ENCODE peak calls at places on chromosomes 12 and 14, in nine cellular contexts. One of them, this sample, is unnamed. For H3K36me3, the result is how much of the 10 kb centered on the place peaks cover.

GRCh38 chr14:76497550-76498484 is 121.9 kb downstream of the ESRRB start:
- DNase-seq in NT2/D1: no peak
- DNase-seq in neuronal stem cell: no peak
- DNase-seq in IMR-90: no peak
- DNase-seq in mammary epithelial cell: no peak
- DNase-seq in neural progenitor cell: peak
- DNase-seq in endothelial cell of umbilical vein: no peak
- DNase-seq in GM23248: no peak
- DNase-seq in fibroblast of lung: no peak
- DNase-seq in this sample: no peak

GRCh38 chr12:102444093-102444492 is 36.3 kb downstream of the IGF1 start:
- DNase-seq in neural progenitor cell: no peak
- DNase-seq in GM23248: no peak
- DNase-seq in NT2/D1: no peak
- DNase-seq in neuronal stem cell: no peak
- DNase-seq in IMR-90: no peak
- DNase-seq in endothelial cell of umbilical vein: no peak
- DNase-seq in fibroblast of lung: no peak
- DNase-seq in mammary epithelial cell: no peak
- DNase-seq in this sample: no peak

GRCh38 chr14:77625360-77625759 is 8.9 kb upstream of the SPTLC2 start:
- DNase-seq in IMR-90: no peak
- DNase-seq in NT2/D1: no peak
- DNase-seq in neural progenitor cell: no peak
- DNase-seq in fibroblast of lung: no peak
- DNase-seq in mammary epithelial cell: no peak
- DNase-seq in neuronal stem cell: no peak
- DNase-seq in GM23248: no peak
- DNase-seq in endothelial cell of umbilical vein: no peak
- DNase-seq in this sample: no peak

GRCh38 chr12:121781751-121782615 is 11.5 kb downstream of the RHOF start:
- DNase-seq in GM23248: peak
- DNase-seq in IMR-90: peak
- DNase-seq in fibroblast of lung: no peak
- DNase-seq in neuronal stem cell: no peak
- DNase-seq in NT2/D1: no peak
- DNase-seq in neural progenitor cell: peak
- DNase-seq in mammary epithelial cell: no peak
- DNase-seq in endothelial cell of umbilical vein: no peak
- DNase-seq in this sample: peak

GRCh38 chr14:47509957-47510356 is 165.4 kb downstream of the MDGA2 start:
- DNase-seq in fibroblast of lung: no peak
- DNase-seq in IMR-90: no peak
- DNase-seq in neural progenitor cell: peak
- DNase-seq in endothelial cell of umbilical vein: no peak
- DNase-seq in neuronal stem cell: no peak
- DNase-seq in NT2/D1: no peak
- DNase-seq in mammary epithelial cell: no peak
- DNase-seq in GM23248: no peak
- DNase-seq in this sample: no peak

GRCh38 chr12:26823391-26823790 is 9.6 kb downstream of the ITPR2 start:
- DNase-seq in neuronal stem cell: no peak
- DNase-seq in fibroblast of lung: peak
- DNase-seq in NT2/D1: no peak
- DNase-seq in endothelial cell of umbilical vein: no peak
- DNase-seq in neural progenitor cell: no peak
- DNase-seq in GM23248: peak
- DNase-seq in mammary epithelial cell: peak
- DNase-seq in IMR-90: peak
- DNase-seq in this sample: no peak

GRCh38 chr14:105475916-105476845 is 1.6 kb downstream of the CRIP2 start:
- DNase-seq in GM23248: peak
- DNase-seq in endothelial cell of umbilical vein: peak
- DNase-seq in neural progenitor cell: peak
- DNase-seq in NT2/D1: no peak
- DNase-seq in IMR-90: peak
- DNase-seq in neuronal stem cell: no peak
- DNase-seq in fibroblast of lung: peak
- DNase-seq in mammary epithelial cell: peak
- DNase-seq in this sample: no peak

GRCh38 chr12:47808049-47808448 is 11.7 kb downstream of the HDAC7 start:
- DNase-seq in IMR-90: peak
- DNase-seq in neuronal stem cell: no peak
- DNase-seq in fibroblast of lung: peak
- DNase-seq in NT2/D1: no peak
- DNase-seq in endothelial cell of umbilical vein: peak
- DNase-seq in mammary epithelial cell: no peak
- DNase-seq in neural progenitor cell: no peak
- DNase-seq in GM23248: peak
- DNase-seq in this sample: peak

GRCh38 chr14:105499256-105500035 is 8.4 kb downstream of the TEDC1 start:
- DNase-seq in neuronal stem cell: no peak
- DNase-seq in IMR-90: no peak
- DNase-seq in GM23248: no peak
- DNase-seq in mammary epithelial cell: no peak
- DNase-seq in NT2/D1: no peak
- DNase-seq in fibroblast of lung: no peak
- DNase-seq in neural progenitor cell: no peak
- DNase-seq in endothelial cell of umbilical vein: no peak
- DNase-seq in this sample: no peak

GRCh38 chr14:69560826-69561225 is 13.8 kb downstream of the CCDC177 start:
- DNase-seq in fibroblast of lung: no peak
- DNase-seq in mammary epithelial cell: no peak
- DNase-seq in NT2/D1: no peak
- DNase-seq in endothelial cell of umbilical vein: no peak
- DNase-seq in neural progenitor cell: no peak
- DNase-seq in IMR-90: no peak
- DNase-seq in neuronal stem cell: no peak
- DNase-seq in GM23248: no peak
- DNase-seq in this sample: no peak
- H3K9ac ChIP-seq in fibroblast of lung: no peak
- H3K9ac ChIP-seq in mammary epithelial cell: no peak
- H3K9ac ChIP-seq in NT2/D1: no peak
- H3K9ac ChIP-seq in endothelial cell of umbilical vein: no peak
- H3K9ac ChIP-seq in neural progenitor cell: no peak
- H3K9ac ChIP-seq in IMR-90: no peak
- H3K9ac ChIP-seq in neuronal stem cell: no peak
- H3K9ac ChIP-seq in GM23248: no peak
- H3K9ac ChIP-seq in this sample: no peak

GRCh38 chr14:31726337-31726736 is 165.1 kb downstream of the NUBPL start:
- DNase-seq in NT2/D1: no peak
- DNase-seq in GM23248: no peak
- DNase-seq in fibroblast of lung: no peak
- DNase-seq in neuronal stem cell: no peak
- DNase-seq in endothelial cell of umbilical vein: no peak
- DNase-seq in IMR-90: no peak
- DNase-seq in neural progenitor cell: no peak
- DNase-seq in mammary epithelial cell: no peak
- DNase-seq in this sample: no peak
- H3K36me3 ChIP-seq in NT2/D1: under half
- H3K36me3 ChIP-seq in GM23248: under half
- H3K36me3 ChIP-seq in fibroblast of lung: under half
- H3K36me3 ChIP-seq in neuronal stem cell: under half
- H3K36me3 ChIP-seq in endothelial cell of umbilical vein: under half
- H3K36me3 ChIP-seq in IMR-90: under half
- H3K36me3 ChIP-seq in neural progenitor cell: under half
- H3K36me3 ChIP-seq in mammary epithelial cell: under half
- H3K36me3 ChIP-seq in this sample: under half

GRCh38 chr12:109052097-109052414 is 320 bp upstream of the USP30 start:
- DNase-seq in neural progenitor cell: no peak
- DNase-seq in mammary epithelial cell: no peak
- DNase-seq in GM23248: no peak
- DNase-seq in NT2/D1: no peak
- DNase-seq in endothelial cell of umbilical vein: no peak
- DNase-seq in neuronal stem cell: no peak
- DNase-seq in fibroblast of lung: no peak
- DNase-seq in IMR-90: no peak
- DNase-seq in this sample: no peak
- H3K9ac ChIP-seq in neural progenitor cell: no peak
- H3K9ac ChIP-seq in mammary epithelial cell: peak
- H3K9ac ChIP-seq in GM23248: peak
- H3K9ac ChIP-seq in NT2/D1: peak
- H3K9ac ChIP-seq in endothelial cell of umbilical vein: peak
- H3K9ac ChIP-seq in neuronal stem cell: no peak
- H3K9ac ChIP-seq in fibroblast of lung: peak
- H3K9ac ChIP-seq in IMR-90: peak
- H3K9ac ChIP-seq in this sample: peak

DNA sequence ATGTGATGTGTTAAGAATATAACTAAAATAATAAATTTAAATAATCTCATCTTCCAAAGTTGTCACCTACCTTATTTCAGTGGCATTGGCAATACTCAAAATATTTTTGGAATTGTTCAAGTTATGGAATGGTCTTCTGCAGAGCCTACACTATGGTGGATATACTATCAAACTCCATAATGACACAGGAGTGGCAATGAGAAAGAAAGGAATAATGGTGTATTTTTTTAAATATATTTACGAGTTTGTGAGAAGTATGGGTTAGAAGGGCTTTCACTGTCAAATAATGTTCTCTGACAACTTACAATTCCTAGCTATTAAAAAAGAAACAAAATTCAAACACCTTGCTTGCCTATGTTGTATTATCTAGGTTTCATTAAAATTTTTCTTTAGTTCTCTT is 38.1 kb downstream of the HEATR5A start:
- DNase-seq in endothelial cell of umbilical vein: no peak
- DNase-seq in fibroblast of lung: no peak
- DNase-seq in mammary epithelial cell: no peak
- DNase-seq in GM23248: no peak
- DNase-seq in IMR-90: no peak
- DNase-seq in neural progenitor cell: no peak
- DNase-seq in NT2/D1: no peak
- DNase-seq in neuronal stem cell: no peak
- DNase-seq in this sample: no peak
- H3K36me3 ChIP-seq in endothelial cell of umbilical vein: under half
- H3K36me3 ChIP-seq in fibroblast of lung: under half
- H3K36me3 ChIP-seq in mammary epithelial cell: under half
- H3K36me3 ChIP-seq in GM23248: half or more
- H3K36me3 ChIP-seq in IMR-90: under half
- H3K36me3 ChIP-seq in neural progenitor cell: under half
- H3K36me3 ChIP-seq in NT2/D1: under half
- H3K36me3 ChIP-seq in neuronal stem cell: under half
- H3K36me3 ChIP-seq in this sample: half or more

DNA sequence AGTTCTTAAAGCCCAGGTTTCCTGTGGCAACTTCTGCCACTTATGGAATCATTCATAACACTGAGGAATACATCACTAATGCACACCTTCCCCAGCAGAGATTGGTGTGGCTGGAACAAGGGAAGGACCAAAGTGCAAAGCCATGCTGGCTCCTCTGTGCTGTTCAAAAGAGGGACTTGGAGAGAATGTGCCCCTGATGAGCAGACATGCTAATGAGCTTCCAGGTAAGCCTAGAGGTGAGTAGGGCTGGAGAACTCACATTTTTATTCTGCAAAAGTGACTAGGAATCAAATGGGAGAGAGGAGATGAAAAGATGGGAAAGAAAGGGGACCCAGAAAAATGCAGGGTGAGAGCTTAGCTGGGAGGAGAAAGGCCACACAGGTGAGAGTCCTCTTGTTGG is 289.7 kb downstream of the TTC8 start:
- DNase-seq in endothelial cell of umbilical vein: no peak
- DNase-seq in fibroblast of lung: no peak
- DNase-seq in GM23248: no peak
- DNase-seq in IMR-90: no peak
- DNase-seq in NT2/D1: no peak
- DNase-seq in neural progenitor cell: no peak
- DNase-seq in mammary epithelial cell: no peak
- DNase-seq in neuronal stem cell: no peak
- DNase-seq in this sample: no peak
- H3K9ac ChIP-seq in endothelial cell of umbilical vein: no peak
- H3K9ac ChIP-seq in fibroblast of lung: no peak
- H3K9ac ChIP-seq in GM23248: no peak
- H3K9ac ChIP-seq in IMR-90: no peak
- H3K9ac ChIP-seq in NT2/D1: no peak
- H3K9ac ChIP-seq in neural progenitor cell: no peak
- H3K9ac ChIP-seq in mammary epithelial cell: no peak
- H3K9ac ChIP-seq in neuronal stem cell: no peak
- H3K9ac ChIP-seq in this sample: no peak

GRCh38 chr12:107258780-107259179 is 165.4 kb upstream of the CRY1 start:
- DNase-seq in endothelial cell of umbilical vein: no peak
- DNase-seq in neural progenitor cell: no peak
- DNase-seq in IMR-90: no peak
- DNase-seq in GM23248: no peak
- DNase-seq in fibroblast of lung: no peak
- DNase-seq in neuronal stem cell: no peak
- DNase-seq in NT2/D1: no peak
- DNase-seq in mammary epithelial cell: no peak
- DNase-seq in this sample: no peak

GRCh38 chr12:107267604-107268003 is 174.3 kb upstream of the CRY1 start:
- DNase-seq in endothelial cell of umbilical vein: no peak
- DNase-seq in neuronal stem cell: no peak
- DNase-seq in mammary epithelial cell: no peak
- DNase-seq in neural progenitor cell: no peak
- DNase-seq in IMR-90: no peak
- DNase-seq in NT2/D1: no peak
- DNase-seq in GM23248: no peak
- DNase-seq in fibroblast of lung: no peak
- DNase-seq in this sample: no peak

GRCh38 chr12:107263980-107264379 is 170.6 kb upstream of the CRY1 start:
- DNase-seq in IMR-90: no peak
- DNase-seq in GM23248: no peak
- DNase-seq in fibroblast of lung: no peak
- DNase-seq in mammary epithelial cell: no peak
- DNase-seq in endothelial cell of umbilical vein: no peak
- DNase-seq in neuronal stem cell: no peak
- DNase-seq in neural progenitor cell: no peak
- DNase-seq in NT2/D1: no peak
- DNase-seq in this sample: no peak

DNA sequence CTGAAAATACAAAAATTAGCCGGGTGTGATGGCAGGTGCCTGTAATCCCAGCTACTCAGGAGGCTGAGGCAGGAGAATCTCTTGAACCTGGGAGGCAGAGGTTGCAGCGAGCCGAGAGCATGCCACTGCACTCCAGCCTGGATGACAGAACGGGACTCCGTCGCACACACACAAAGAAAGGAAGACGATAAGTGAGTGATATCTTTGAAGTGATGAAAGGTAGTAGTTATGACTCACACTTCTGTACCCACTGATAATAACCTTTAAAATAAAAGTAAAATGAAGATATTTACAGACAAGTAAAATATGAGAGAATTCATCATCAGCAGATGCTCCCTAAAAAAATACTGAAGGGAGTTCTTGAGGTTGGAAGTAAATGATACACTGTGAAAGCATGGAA is 171.3 kb upstream of the CRY1 start:
- DNase-seq in IMR-90: no peak
- DNase-seq in endothelial cell of umbilical vein: no peak
- DNase-seq in neuronal stem cell: no peak
- DNase-seq in fibroblast of lung: no peak
- DNase-seq in neural progenitor cell: no peak
- DNase-seq in mammary epithelial cell: no peak
- DNase-seq in NT2/D1: no peak
- DNase-seq in GM23248: no peak
- DNase-seq in this sample: no peak
- H3K36me3 ChIP-seq in IMR-90: under half
- H3K36me3 ChIP-seq in endothelial cell of umbilical vein: under half
- H3K36me3 ChIP-seq in neuronal stem cell: under half
- H3K36me3 ChIP-seq in fibroblast of lung: under half
- H3K36me3 ChIP-seq in neural progenitor cell: under half
- H3K36me3 ChIP-seq in mammary epithelial cell: under half
- H3K36me3 ChIP-seq in NT2/D1: under half
- H3K36me3 ChIP-seq in GM23248: under half
- H3K36me3 ChIP-seq in this sample: under half

GRCh38 chr14:100132161-100132902 is 27.1 kb downstream of the DEGS2 start:
- DNase-seq in endothelial cell of umbilical vein: no peak
- DNase-seq in GM23248: peak
- DNase-seq in mammary epithelial cell: no peak
- DNase-seq in neural progenitor cell: no peak
- DNase-seq in NT2/D1: no peak
- DNase-seq in IMR-90: no peak
- DNase-seq in neuronal stem cell: no peak
- DNase-seq in fibroblast of lung: peak
- DNase-seq in this sample: peak
- H3K9ac ChIP-seq in endothelial cell of umbilical vein: no peak
- H3K9ac ChIP-seq in GM23248: peak
- H3K9ac ChIP-seq in mammary epithelial cell: no peak
- H3K9ac ChIP-seq in neural progenitor cell: no peak
- H3K9ac ChIP-seq in NT2/D1: no peak
- H3K9ac ChIP-seq in IMR-90: no peak
- H3K9ac ChIP-seq in neuronal stem cell: no peak
- H3K9ac ChIP-seq in fibroblast of lung: no peak
- H3K9ac ChIP-seq in this sample: peak

This sample was measured in adipocyte.